ENCODE peak calls at places on chromosomes 5 and 9, in five cellular contexts. J is HFF-Myc, X is mucosa of descending colon, E is uterus, K is SK-N-SH. V is an unnamed sample.

GRCh38 chr9:105330201-105330600 is 85.8 kb downstream of the SLC44A1 start:
- DNase-seq in K (no peak), E (no peak), X (no peak), J (no peak), V (no peak)

GRCh38 chr5:98365126-98365525 is 408.3 kb upstream of the RGMB start:
- DNase-seq in K (no peak), X (no peak), E (no peak), J (no peak), V (no peak)

GRCh38 chr9:136806631-136807201 is 1.0 kb upstream of the RABL6 start:
- DNase-seq in J (no peak), K (no peak), X (peak), E (no peak), V (no peak)

GRCh38 chr5:140565024-140565779 is 574 bp downstream of the SLC35A4 start:
- DNase-seq in X (no peak), K (no peak), E (no peak), J (no peak), V (no peak)

GRCh38 chr9:109311731-109312130 is 9.1 kb downstream of the EPB41L4B start:
- DNase-seq in K (peak), J (no peak), X (no peak), E (no peak), V (no peak)

GRCh38 chr5:96022971-96023370 is 61.3 kb upstream of the ELL2 start:
- DNase-seq in E (no peak), X (no peak), K (no peak), J (no peak), V (no peak)

GRCh38 chr5:149959406-149960236 is 937 bp upstream of the SLC26A2 start:
- DNase-seq in X (no peak), J (peak), K (peak), E (no peak), V (peak)

GRCh38 chr5:150263801-150264621 is 25.6 kb downstream of the CAMK2A start:
- DNase-seq in J (peak), E (peak), K (peak), X (no peak), V (peak)

GRCh38 chr9:77939149-77939668 is 92.4 kb downstream of the GNAQ start:
- DNase-seq in X (no peak), E (no peak), K (no peak), J (no peak), V (no peak)

GRCh38 chr5:143496928-143497327 is 93.4 kb upstream of the NR3C1 start:
- DNase-seq in E (no peak), X (no peak), J (no peak), K (no peak), V (no peak)

GRCh38 chr5:143497749-143498148 is 94.3 kb upstream of the NR3C1 start:
- DNase-seq in E (no peak), X (no peak), J (no peak), K (no peak), V (no peak)

GRCh38 chr5:143501176-143501840 is 97.8 kb upstream of the NR3C1 start:
- DNase-seq in K (no peak), X (no peak), E (no peak), J (no peak), V (peak)

GRCh38 chr5:143498821-143499220 is 95.3 kb upstream of the NR3C1 start:
- DNase-seq in E (no peak), K (no peak), J (no peak), X (no peak), V (no peak)

GRCh38 chr5:143499480-143500114 is 96.1 kb upstream of the NR3C1 start:
- DNase-seq in J (no peak), E (no peak), K (no peak), X (no peak), V (no peak)
- TF ChIP-seq CTCF in J (no peak), E (no peak), K (no peak), X (no peak), V (no peak)

GRCh38 chr5:1666812-1667588 is 132.6 kb downstream of the MRPL36 start:
- DNase-seq in J (no peak), X (no peak), E (no peak), K (peak), V (no peak)
- TF ChIP-seq CTCF in J (peak), X (no peak), E (peak), K (peak), V (no peak)

DNA sequence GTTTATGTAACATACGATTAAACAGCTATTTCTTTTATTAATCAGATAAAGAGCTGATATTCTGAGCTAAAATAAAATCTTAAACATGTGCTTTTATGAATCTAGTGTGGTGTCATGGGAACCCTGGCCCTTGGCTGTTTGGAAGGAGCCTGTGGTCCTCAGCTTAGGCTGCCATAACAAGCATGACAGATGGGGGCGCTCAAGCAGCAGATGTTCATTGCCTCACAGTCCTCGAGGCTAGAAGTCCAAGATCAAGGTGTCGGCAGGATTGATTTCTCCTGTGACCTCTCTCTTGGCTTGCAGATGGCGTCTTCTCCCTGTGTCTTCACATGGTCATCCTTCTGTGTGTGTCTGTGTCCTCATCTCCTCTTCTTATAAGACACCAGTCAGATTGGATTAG is 448.2 kb downstream of the GADD45G start:
- DNase-seq in X (no peak), E (no peak), J (no peak), K (no peak), V (no peak)
- TF ChIP-seq CTCF in X (no peak), E (no peak), J (peak), K (peak), V (peak)

GRCh38 chr5:163505475-163506457 is at the start of gene MAT2B:
- DNase-seq in E (peak), X (peak), K (peak), J (peak), V (peak)

GRCh38 chr5:163506726-163507125 is 1.3 kb downstream of the MAT2B start:
- DNase-seq in K (no peak), J (no peak), X (no peak), E (no peak), V (peak)

GRCh38 chr5:163505049-163505474 is 357 bp upstream of the MAT2B start:
- DNase-seq in X (peak), K (no peak), E (no peak), J (no peak), V (no peak)

GRCh38 chr5:163504091-163504931 is 1.1 kb upstream of the MAT2B start:
- DNase-seq in X (peak), E (peak), K (peak), J (no peak), V (peak)

DNA sequence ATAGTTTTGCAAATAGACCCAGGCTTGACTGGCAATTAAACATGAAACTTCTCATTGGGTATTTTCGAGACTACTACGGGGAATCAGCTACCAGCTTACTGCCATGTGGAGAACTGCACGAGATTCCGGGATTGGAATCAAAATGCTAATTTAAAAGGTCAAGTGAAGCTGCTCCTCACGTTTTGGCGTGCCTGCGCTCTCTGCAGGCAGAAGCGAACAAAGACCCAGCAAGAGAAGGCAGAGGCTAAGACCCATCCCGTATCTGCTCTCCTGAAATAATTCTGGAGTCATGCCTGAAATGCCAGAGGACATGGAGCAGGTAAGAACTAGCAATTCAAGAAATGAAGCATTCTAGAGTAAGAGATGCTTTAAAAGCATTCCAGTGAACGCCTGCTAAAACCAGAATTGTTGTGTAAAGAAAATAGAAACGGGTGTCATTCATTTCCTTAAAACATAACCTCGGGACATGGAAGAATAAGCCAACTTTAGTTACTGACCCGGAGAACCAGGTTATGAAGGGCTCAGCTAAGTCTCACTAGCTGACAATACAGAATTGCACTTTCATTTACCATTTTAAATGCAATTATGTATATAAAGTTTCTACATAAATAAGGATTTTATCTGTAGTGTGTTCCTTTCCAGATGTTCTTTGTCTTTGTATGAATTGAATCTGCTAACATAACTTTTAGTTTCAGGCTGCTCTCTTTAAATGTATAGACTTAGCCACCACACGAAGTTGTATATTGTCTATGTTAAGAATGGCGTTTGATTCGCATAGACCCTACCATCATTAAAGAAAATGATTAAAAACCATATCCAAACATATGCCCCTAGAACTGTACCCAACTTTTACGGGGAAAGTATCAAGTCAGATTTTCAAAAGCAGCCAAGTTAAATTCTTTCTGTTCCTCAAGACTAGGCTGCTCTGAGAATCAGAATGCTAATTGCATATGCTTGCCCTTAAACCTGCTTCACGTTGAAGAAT is 2.0 kb upstream of the MAT2B start:
- DNase-seq in J (peak), X (peak), K (peak), E (peak), V (peak)
- TF ChIP-seq CTCF in J (peak), X (no peak), K (peak), E (peak), V (peak)

GRCh38 chr5:151620463-151620844 is 29.3 kb upstream of the FAT2 start:
- DNase-seq in K (no peak), E (no peak), X (no peak), J (no peak), V (no peak)

GRCh38 chr5:151617383-151617840 is 26.3 kb upstream of the FAT2 start:
- DNase-seq in J (no peak), E (no peak), X (no peak), K (no peak), V (no peak)

GRCh38 chr5:151617841-151618710 is 26.9 kb upstream of the FAT2 start:
- DNase-seq in J (no peak), X (no peak), K (no peak), E (no peak), V (no peak)

GRCh38 chr5:151618907-151619306 is 27.8 kb upstream of the FAT2 start:
- DNase-seq in J (no peak), X (no peak), E (no peak), K (no peak), V (no peak)

DNA sequence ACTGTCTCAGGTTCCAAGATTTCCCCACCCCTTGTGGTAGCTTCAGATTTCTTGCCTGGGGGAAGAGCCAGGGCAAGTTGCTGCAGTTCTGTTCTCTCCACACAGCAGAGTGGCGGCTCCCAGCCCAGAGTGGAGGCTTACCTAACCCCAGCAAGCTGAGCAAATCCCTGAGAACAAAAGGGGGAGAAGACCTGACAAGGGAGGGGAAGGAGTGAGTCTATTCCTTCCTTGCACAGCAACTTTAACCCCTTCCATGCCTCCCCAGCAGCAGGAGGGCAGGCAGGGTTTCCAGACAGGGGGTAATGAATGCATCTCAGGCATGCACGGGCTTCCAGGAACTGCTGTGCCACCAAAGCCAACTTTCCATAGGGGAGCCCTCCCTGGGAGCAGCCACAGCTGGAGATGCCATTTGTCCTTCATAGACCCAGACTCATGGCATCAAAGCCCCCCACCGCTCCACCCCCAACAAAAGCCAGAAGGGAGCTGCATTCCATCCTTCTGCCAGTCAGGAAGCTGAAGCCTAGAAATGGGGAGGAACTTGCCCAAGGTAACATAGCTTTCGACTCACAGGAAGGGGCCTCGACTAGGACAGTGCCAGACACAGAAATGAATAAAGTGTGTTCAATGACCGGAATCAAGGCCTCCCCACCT is 28.8 kb upstream of the FAT2 start:
- DNase-seq in E (no peak), J (no peak), K (no peak), X (no peak), V (no peak)
- TF ChIP-seq CTCF in E (no peak), J (no peak), K (no peak), X (no peak), V (no peak)

DNA sequence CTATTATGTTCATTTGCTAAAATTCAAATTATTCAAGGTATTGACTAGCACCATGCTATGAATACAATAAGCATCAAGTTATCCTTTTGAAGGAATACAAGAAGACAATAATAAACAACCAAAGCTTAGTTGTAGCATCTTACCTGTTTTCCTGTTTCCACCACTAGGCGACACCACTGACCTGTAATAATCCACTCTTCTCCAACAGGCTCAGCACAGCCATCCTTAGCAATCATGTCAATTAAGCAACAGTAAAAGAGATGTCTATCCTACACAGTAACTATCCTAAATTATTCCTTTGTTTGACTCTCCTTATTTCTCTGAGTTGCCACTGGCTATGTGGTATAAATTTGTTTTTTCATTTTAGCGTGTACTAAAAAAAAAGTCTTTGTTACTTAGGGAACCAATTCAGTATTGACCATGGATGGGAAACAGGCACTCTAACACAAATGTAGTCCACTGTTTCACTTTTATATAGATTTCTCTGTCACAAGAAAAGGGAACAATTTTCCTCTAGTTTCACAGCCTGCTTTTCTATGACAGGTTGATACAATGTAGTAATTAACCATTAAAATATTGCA is 46.2 kb downstream of the PCA3 start:
- DNase-seq in K (peak), X (no peak), E (peak), J (peak), V (peak)
- TF ChIP-seq CTCF in K (peak), X (peak), E (peak), J (peak), V (peak)

GRCh38 chr5:66848749-66849641 is 252.8 kb downstream of the MAST4 start:
- DNase-seq in J (peak), K (peak), X (no peak), E (no peak), V (peak)
- TF ChIP-seq CTCF in J (no peak), K (no peak), X (no peak), E (no peak), V (no peak)

GRCh38 chr9:107465467-107466451 is 23.8 kb downstream of the KLF4 start:
- DNase-seq in J (no peak), X (peak), K (peak), E (peak), V (peak)
- TF ChIP-seq CTCF in J (peak), X (peak), K (peak), E (peak), V (peak)

GRCh38 chr5:173642191-173642816 is 25.9 kb upstream of the BOD1 start:
- DNase-seq in J (no peak), X (no peak), K (no peak), E (no peak), V (no peak)

GRCh38 chr5:173641171-173641570 is 24.7 kb upstream of the BOD1 start:
- DNase-seq in K (no peak), E (no peak), J (no peak), X (no peak), V (no peak)

GRCh38 chr5:173638126-173638525 is 21.7 kb upstream of the BOD1 start:
- DNase-seq in J (no peak), E (no peak), K (no peak), X (no peak), V (no peak)

GRCh38 chr5:173638631-173639030 is 22.2 kb upstream of the BOD1 start:
- DNase-seq in X (no peak), E (no peak), J (no peak), K (no peak), V (no peak)

DNA sequence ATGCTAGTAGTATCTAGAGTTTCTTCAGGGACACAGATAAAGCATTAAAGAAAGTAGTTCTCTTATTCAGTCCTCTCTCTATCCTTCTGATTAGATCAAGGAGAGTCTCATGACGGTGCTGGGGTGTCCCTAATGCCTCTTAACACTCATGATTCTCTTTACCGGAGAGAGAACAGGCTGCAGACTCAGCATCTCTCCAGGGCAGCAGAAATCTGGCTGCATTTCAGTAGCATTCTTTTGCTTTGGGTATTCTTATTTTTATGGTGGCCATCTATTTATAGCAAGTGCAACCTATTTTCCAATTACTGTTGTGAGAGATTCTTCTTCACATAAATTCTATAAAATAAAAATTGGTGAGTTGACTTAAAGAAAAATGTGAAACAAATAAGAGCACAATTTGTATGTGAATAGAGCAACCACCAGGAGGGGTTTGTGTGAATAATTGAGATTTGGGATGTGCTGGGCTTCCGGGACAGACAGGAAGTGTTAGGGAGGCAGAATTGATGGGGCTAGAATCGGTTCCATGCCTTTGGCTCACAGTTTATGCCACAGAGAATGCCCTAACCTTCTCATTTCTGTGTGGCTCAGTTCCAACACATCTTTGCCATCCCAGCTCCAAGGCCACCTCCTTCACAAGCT is 23.8 kb upstream of the BOD1 start:
- DNase-seq in J (no peak), K (no peak), E (no peak), X (no peak), V (no peak)
- TF ChIP-seq CTCF in J (peak), K (peak), E (no peak), X (no peak), V (peak)

GRCh38 chr5:76956033-76956432 is 3.2 kb downstream of the CRHBP start:
- DNase-seq in E (no peak), J (no peak), K (no peak), X (no peak), V (no peak)

GRCh38 chr5:76958976-76959767 is 6.3 kb downstream of the CRHBP start:
- DNase-seq in E (no peak), K (no peak), J (no peak), X (no peak), V (peak)

GRCh38 chr5:76954383-76954763 is 1.5 kb downstream of the CRHBP start:
- DNase-seq in X (no peak), E (no peak), J (no peak), K (peak), V (no peak)

GRCh38 chr5:76952795-76953536 is at the start of gene CRHBP:
- DNase-seq in K (peak), X (no peak), J (no peak), E (no peak), V (no peak)

GRCh38 chr5:76953551-76954382 is 922 bp downstream of the CRHBP start:
- DNase-seq in E (no peak), X (peak), J (no peak), K (peak), V (no peak)
- TF ChIP-seq CTCF in E (no peak), X (no peak), J (no peak), K (no peak), V (no peak)

V was measured in AG10803.